ENCODE peak calls at places on chromosomes 12 and 14, in six cellular contexts. K, F, J, E, B and R are unnamed samples.

GRCh38 chr12:64120568-64120967 is 101.5 kb downstream of the KICS2 start:
- DNase-seq in K (no peak), F (no peak), J (no peak), E (no peak), B (no peak), R (no peak)

GRCh38 chr14:49962616-49963015 is 69.7 kb downstream of the ARF6 start:
- DNase-seq in K (no peak), F (no peak), J (no peak), E (no peak), B (peak), R (no peak)

GRCh38 chr12:107349008-107349747 is 255.8 kb upstream of the CRY1 start:
- DNase-seq in K (peak), F (peak), J (no peak), E (no peak), B (no peak), R (no peak)

GRCh38 chr12:24081092-24081529 is 131.6 kb upstream of the SOX5 start:
- DNase-seq in K (no peak), F (no peak), J (no peak), E (no peak), B (no peak), R (no peak)

GRCh38 chr12:92544321-92544720 is 158.5 kb upstream of the PLEKHG7 start:
- DNase-seq in K (no peak), F (no peak), J (no peak), E (no peak), B (no peak), R (no peak)

GRCh38 chr12:75747572-75747995 is 236.2 kb upstream of the KRR1 start:
- DNase-seq in K (no peak), F (peak), J (no peak), E (no peak), B (no peak), R (no peak)

GRCh38 chr12:111846016-111846415 is 4.0 kb downstream of the MAPKAPK5 start:
- DNase-seq in K (no peak), F (no peak), J (no peak), E (no peak), B (no peak), R (no peak)

GRCh38 chr14:102554835-102555819 is 37.3 kb upstream of the RCOR1 start:
- DNase-seq in K (no peak), F (no peak), J (peak), E (peak), B (peak), R (peak)

GRCh38 chr12:6230321-6231110 is 30.3 kb downstream of the CD9 start:
- DNase-seq in K (no peak), F (no peak), J (peak), E (peak), B (peak), R (peak)

GRCh38 chr14:96962337-96962736 is 165.2 kb downstream of the VRK1 start:
- DNase-seq in K (no peak), F (no peak), J (peak), E (no peak), B (peak), R (peak)

GRCh38 chr12:90253674-90254181 is 545.1 kb upstream of the ATP2B1 start:
- DNase-seq in K (peak), F (peak), J (peak), E (peak), B (peak), R (peak)

GRCh38 chr14:53947452-53948180 is 9.0 kb downstream of the BMP4 start:
- DNase-seq in K (no peak), F (no peak), J (no peak), E (no peak), B (no peak), R (no peak)

GRCh38 chr14:35553808-35554207 is 19.8 kb downstream of the INSM2 start:
- DNase-seq in K (no peak), F (no peak), J (no peak), E (no peak), B (no peak), R (no peak)

GRCh38 chr14:42307239-42307825 is 700.7 kb downstream of the LRFN5 start:
- DNase-seq in K (no peak), F (no peak), J (no peak), E (no peak), B (no peak), R (no peak)

GRCh38 chr12:2284857-2285256 is 232.1 kb downstream of the CACNA1C start:
- DNase-seq in K (peak), F (no peak), J (no peak), E (peak), B (peak), R (no peak)

GRCh38 chr12:24921251-24922038 is 27.5 kb downstream of the BCAT1 start:
- DNase-seq in K (no peak), F (no peak), J (no peak), E (no peak), B (no peak), R (no peak)

GRCh38 chr14:56284641-56285040 is 166.4 kb downstream of the PELI2 start:
- DNase-seq in K (no peak), F (no peak), J (no peak), E (no peak), B (no peak), R (no peak)

GRCh38 chr14:73591690-73592448 is at the start of gene ACOT4:
- DNase-seq in K (no peak), F (no peak), J (peak), E (peak), B (peak), R (peak)

GRCh38 chr14:52879958-52880357 is 70.9 kb downstream of the FERMT2 start:
- DNase-seq in K (no peak), F (no peak), J (no peak), E (no peak), B (no peak), R (no peak)

GRCh38 chr14:48382961-48383360 is 707.6 kb upstream of the MDGA2 start:
- DNase-seq in K (no peak), F (no peak), J (no peak), E (peak), B (no peak), R (no peak)

GRCh38 chr12:104226672-104227071 is 11.1 kb downstream of the TXNRD1 start:
- DNase-seq in K (no peak), F (no peak), J (no peak), E (no peak), B (no peak), R (no peak)

GRCh38 chr12:29198901-29199300 is 49.8 kb downstream of the FAR2 start:
- DNase-seq in K (no peak), F (no peak), J (no peak), E (no peak), B (no peak), R (no peak)

GRCh38 chr12:116397148-116397547 is 119.7 kb upstream of the MED13L start:
- DNase-seq in K (no peak), F (no peak), J (no peak), E (no peak), B (no peak), R (no peak)